ENCODE peak calls at places on chromosomes 16 and 17, in ten cellular contexts. X is Peyer's patch; W is left cardiac atrium; K is DMS153; V is right atrium auricular region; Q is NCI-H1436; B is neural crest cell; I is stimulated activated CD4-positive, alpha-beta T cell treated with anti-CD3 and anti-CD28 coated beads, Interleukin-2, amount 100 ng/mL, for 24 hours; E is activated naive CD8-positive, alpha-beta T cell treated with anti-CD3 and anti-CD28 coated beads, Interleukin-2, amount 50 U/mL, for 24 hours; L is OCI-M1. S is an unnamed sample.

GRCh38 chr16:27776556-27776955 is 226.6 kb downstream of the KATNIP start:
- DNase-seq in I (no peak), L (no peak), X (no peak), K (no peak), V (no peak), E (no peak), W (no peak), Q (no peak), B (no peak), S (no peak)

GRCh38 chr16:10080031-10080772 is 102.0 kb downstream of the GRIN2A start:
- DNase-seq in I (no peak), K (peak), L (peak), Q (no peak), E (no peak), V (peak), B (no peak), X (no peak), W (peak), S (no peak)

GRCh38 chr16:50153648-50154368 is 702 bp downstream of the TENT4B start:
- DNase-seq in X (peak), V (peak), B (peak), K (no peak), E (peak), L (peak), W (peak), I (no peak), Q (no peak), S (no peak)

GRCh38 chr17:63533433-63534077 is 10.4 kb downstream of the KCNH6 start:
- DNase-seq in L (no peak), Q (no peak), X (no peak), W (no peak), I (no peak), B (no peak), K (no peak), V (no peak), E (no peak), S (no peak)

GRCh38 chr16:53024045-53024444 is 28.7 kb downstream of the CHD9NB start:
- DNase-seq in X (no peak), E (no peak), W (no peak), K (no peak), L (no peak), B (no peak), V (no peak), I (no peak), Q (no peak), S (no peak)

GRCh38 chr17:67442787-67443624 is 65.9 kb downstream of the PITPNC1 start:
- DNase-seq in W (no peak), K (no peak), Q (no peak), L (no peak), X (no peak), B (no peak), V (no peak), I (no peak), E (no peak), S (no peak)

GRCh38 chr16:85330694-85331188 is 218.5 kb upstream of the CIBAR2 start:
- DNase-seq in I (no peak), B (no peak), L (peak), Q (peak), V (no peak), W (no peak), X (no peak), K (peak), E (no peak), S (no peak)

GRCh38 chr17:62062936-62063335 is 2.1 kb downstream of the MED13 start:
- DNase-seq in B (no peak), W (no peak), E (no peak), L (no peak), X (no peak), V (no peak), K (no peak), I (no peak), Q (no peak), S (no peak)

GRCh38 chr16:79801550-79802090 is 201.1 kb upstream of the MAF start:
- DNase-seq in Q (no peak), E (no peak), W (no peak), V (no peak), B (no peak), L (no peak), K (no peak), X (no peak), I (no peak), S (no peak)

GRCh38 chr16:75491876-75492275 is 3.4 kb downstream of the CHST6 start:
- DNase-seq in L (no peak), K (peak), Q (peak), E (no peak), I (no peak), X (no peak), V (no peak), W (no peak), B (no peak), S (peak)

GRCh38 chr17:36926226-36926625 is 11.0 kb upstream of the LHX1 start:
- DNase-seq in K (no peak), B (no peak), L (no peak), W (no peak), Q (no peak), X (no peak), I (no peak), E (no peak), V (no peak), S (no peak)

GRCh38 chr17:57445051-57445450 is 188.7 kb downstream of the MSI2 start:
- DNase-seq in K (no peak), X (no peak), E (no peak), V (peak), B (no peak), Q (no peak), I (no peak), L (no peak), W (peak), S (no peak)

GRCh38 chr17:47856830-47857229 is 5.9 kb upstream of the SP6 start:
- DNase-seq in X (no peak), V (no peak), K (no peak), B (no peak), I (no peak), E (no peak), L (no peak), W (no peak), Q (no peak), S (no peak)

GRCh38 chr17:66548158-66548557 is 245.7 kb downstream of the PRKCA start:
- DNase-seq in L (no peak), I (peak), Q (no peak), W (no peak), X (no peak), B (no peak), E (peak), K (no peak), V (no peak), S (no peak)

GRCh38 chr17:62774338-62774737 is 33.8 kb downstream of the MARCHF10 start:
- DNase-seq in V (no peak), K (no peak), E (no peak), X (no peak), B (no peak), Q (no peak), W (no peak), L (no peak), I (no peak), S (no peak)

GRCh38 chr17:16040710-16041251 is 41.2 kb downstream of the TTC19 start:
- DNase-seq in Q (no peak), B (no peak), E (no peak), W (no peak), V (no peak), X (no peak), I (no peak), L (no peak), K (no peak), S (no peak)

GRCh38 chr17:75645501-75645888 is 12.3 kb downstream of the SMIM5 start:
- DNase-seq in W (no peak), Q (no peak), K (peak), I (no peak), X (no peak), V (no peak), L (no peak), E (no peak), B (no peak), S (no peak)

GRCh38 chr16:23148513-23149266 is 562 bp downstream of the USP31 start:
- DNase-seq in X (peak), Q (peak), E (peak), K (peak), W (peak), V (peak), L (peak), B (peak), I (peak), S (no peak)

GRCh38 chr17:17749921-17750320 is 68.7 kb downstream of the RAI1 start:
- DNase-seq in I (peak), Q (peak), V (no peak), X (peak), L (peak), E (peak), W (no peak), K (no peak), B (peak), S (no peak)

GRCh38 chr16:11585460-11586374 is 1.0 kb downstream of the LITAF start:
- DNase-seq in E (no peak), L (no peak), K (no peak), X (peak), I (peak), V (peak), Q (no peak), W (no peak), B (no peak), S (no peak)

GRCh38 chr17:17555906-17556305 is 35.6 kb downstream of the PEMT start:
- DNase-seq in I (no peak), L (no peak), E (no peak), K (no peak), V (no peak), W (no peak), B (no peak), X (no peak), Q (no peak), S (no peak)

GRCh38 chr16:81429045-81429521 is 15.5 kb upstream of the CMIP start:
- DNase-seq in Q (no peak), K (no peak), L (peak), E (no peak), I (no peak), W (peak), X (peak), B (no peak), V (no peak), S (peak)

GRCh38 chr17:43660816-43661493 is 767 bp downstream of the MEOX1 start:
- DNase-seq in L (no peak), E (no peak), K (no peak), B (no peak), V (no peak), I (peak), Q (no peak), W (no peak), X (no peak), S (no peak)

GRCh38 chr17:29870836-29871430 is 59.1 kb downstream of the SSH2 start:
- DNase-seq in X (no peak), W (no peak), L (no peak), B (no peak), Q (no peak), I (no peak), K (no peak), E (no peak), V (no peak), S (no peak)

GRCh38 chr17:17876959-17877547 is 40.3 kb upstream of the SREBF1 start:
- DNase-seq in X (no peak), Q (no peak), K (no peak), I (no peak), W (peak), V (peak), B (no peak), L (no peak), E (no peak), S (no peak)

GRCh38 chr17:38442548-38442947 is 14.3 kb downstream of the ARHGAP23 start:
- DNase-seq in B (no peak), W (no peak), Q (no peak), X (no peak), E (no peak), L (no peak), I (no peak), K (no peak), V (no peak), S (no peak)

GRCh38 chr17:56604691-56605090 is 11.2 kb downstream of the NOG start:
- DNase-seq in B (no peak), E (no peak), V (no peak), I (no peak), L (no peak), X (no peak), W (no peak), Q (no peak), K (no peak), S (no peak)

GRCh38 chr16:50310308-50311133 is 44.2 kb downstream of the ADCY7 start:
- DNase-seq in V (peak), K (no peak), E (no peak), Q (no peak), L (no peak), X (peak), B (no peak), W (no peak), I (no peak), S (no peak)

GRCh38 chr17:69123626-69124025 is 18.1 kb downstream of the ABCA6 start:
- DNase-seq in Q (no peak), E (no peak), K (no peak), X (no peak), L (no peak), I (no peak), V (no peak), B (no peak), W (no peak), S (no peak)

GRCh38 chr17:75152971-75153853 is 1.1 kb downstream of the JPT1 start:
- DNase-seq in Q (peak), K (no peak), I (peak), B (peak), E (peak), L (peak), V (no peak), W (no peak), X (peak), S (peak)

GRCh38 chr17:65169691-65170090 is 32.5 kb downstream of the RGS9 start:
- DNase-seq in K (no peak), V (no peak), L (no peak), B (no peak), W (no peak), Q (no peak), I (no peak), X (no peak), E (no peak), S (no peak)

GRCh38 chr16:50580180-50580771 is 32.1 kb downstream of the NKD1 start:
- DNase-seq in B (no peak), I (no peak), X (no peak), L (no peak), K (no peak), Q (no peak), E (no peak), W (no peak), V (no peak), S (no peak)

GRCh38 chr17:41655611-41656111 is 31.3 kb upstream of the KRT17 start:
- DNase-seq in B (no peak), X (no peak), W (no peak), Q (no peak), I (no peak), L (no peak), K (peak), V (no peak), E (no peak), S (peak)

GRCh38 chr17:59893617-59894100 is 738 bp downstream of the RPS6KB1 start:
- DNase-seq in V (no peak), K (no peak), L (peak), E (no peak), Q (peak), I (no peak), W (no peak), X (no peak), B (no peak), S (no peak)